ENCODE peak calls at places on chromosome 1, in six cellular contexts. Y is A549, Q is HepG2, W is K562, M is endothelial cell of umbilical vein, T is GM12878. B is an unnamed sample.

GRCh38 chr1:61322008-61322744 is 239.8 kb downstream of the NFIA start:
- DNase-seq in Y (no peak), Q (no peak), W (no peak), M (no peak), T (no peak), B (no peak)

GRCh38 chr1:109802136-109802900 is 38.6 kb upstream of the EPS8L3 start:
- DNase-seq in Y (no peak), Q (no peak), W (no peak), M (no peak), T (no peak), B (no peak)

GRCh38 chr1:7847599-7847998 is 5.3 kb downstream of the UTS2 start:
- DNase-seq in Y (no peak), Q (no peak), W (no peak), M (no peak), T (no peak), B (no peak)

GRCh38 chr1:222240536-222241181 is 307.2 kb downstream of the HHIPL2 start:
- DNase-seq in Y (no peak), Q (no peak), W (peak), M (no peak), T (no peak), B (no peak)

GRCh38 chr1:212290608-212291007 is 5.4 kb downstream of the PPP2R5A start:
- DNase-seq in Y (no peak), Q (peak), W (no peak), M (peak), T (no peak), B (no peak)

GRCh38 chr1:209291715-209292114 is 291.8 kb upstream of the CAMK1G start:
- DNase-seq in Y (no peak), Q (no peak), W (no peak), M (no peak), T (no peak), B (peak)

GRCh38 chr1:201697174-201697573 is 131.8 kb upstream of the IPO9 start:
- DNase-seq in Y (no peak), Q (no peak), W (no peak), M (no peak), T (no peak), B (no peak)

GRCh38 chr1:242452573-242452972 is 71.9 kb downstream of the PLD5 start:
- DNase-seq in Y (no peak), Q (no peak), W (no peak), M (no peak), T (no peak), B (no peak)

GRCh38 chr1:3029991-3030662 is 8.9 kb downstream of the ACTRT2 start:
- DNase-seq in Y (no peak), Q (no peak), W (no peak), M (no peak), T (no peak), B (no peak)

GRCh38 chr1:180610556-180611015 is 21.2 kb upstream of the XPR1 start:
- DNase-seq in Y (no peak), Q (no peak), W (peak), M (no peak), T (no peak), B (no peak)

GRCh38 chr1:112876315-112876714 is 79.7 kb downstream of the SLC16A1 start:
- DNase-seq in Y (no peak), Q (no peak), W (no peak), M (no peak), T (no peak), B (no peak)

GRCh38 chr1:210342986-210343780 is 14.5 kb downstream of the HHAT start:
- DNase-seq in Y (no peak), Q (no peak), W (no peak), M (peak), T (peak), B (peak)

GRCh38 chr1:93925206-93925605 is 16.0 kb upstream of the GCLM start:
- DNase-seq in Y (no peak), Q (no peak), W (no peak), M (no peak), T (no peak), B (no peak)

GRCh38 chr1:10251325-10252103 is 41.1 kb downstream of the KIF1B start:
- DNase-seq in Y (no peak), Q (no peak), W (no peak), M (no peak), T (no peak), B (no peak)

GRCh38 chr1:31746687-31747086 is 17.5 kb downstream of the ADGRB2 start:
- DNase-seq in Y (no peak), Q (no peak), W (no peak), M (no peak), T (no peak), B (no peak)

GRCh38 chr1:175555266-175555665 is 188.1 kb downstream of the TNR start:
- DNase-seq in Y (no peak), Q (no peak), W (no peak), M (peak), T (no peak), B (no peak)

GRCh38 chr1:221868894-221869293 is 127.0 kb upstream of the DUSP10 start:
- DNase-seq in Y (peak), Q (no peak), W (no peak), M (peak), T (no peak), B (no peak)

GRCh38 chr1:64082459-64082858 is 121.0 kb upstream of the UBE2U start:
- DNase-seq in Y (no peak), Q (no peak), W (no peak), M (no peak), T (no peak), B (peak)

GRCh38 chr1:64242895-64243756 is 39.7 kb downstream of the UBE2U start:
- DNase-seq in Y (no peak), Q (peak), W (no peak), M (peak), T (no peak), B (peak)

GRCh38 chr1:98739762-98740161 is 78.2 kb downstream of the SNX7 start:
- DNase-seq in Y (no peak), Q (no peak), W (no peak), M (no peak), T (no peak), B (no peak)

GRCh38 chr1:208088319-208088718 is 155.9 kb downstream of the PLXNA2 start:
- DNase-seq in Y (no peak), Q (no peak), W (no peak), M (no peak), T (no peak), B (no peak)

GRCh38 chr1:39187276-39188046 is 17.0 kb upstream of the MACF1 start:
- DNase-seq in Y (no peak), Q (no peak), W (no peak), M (no peak), T (no peak), B (no peak)

GRCh38 chr1:231413749-231414082 is 8.4 kb downstream of the EGLN1 start:
- DNase-seq in Y (no peak), Q (no peak), W (no peak), M (no peak), T (no peak), B (no peak)

GRCh38 chr1:20361805-20362381 is 71.2 kb downstream of the VWA5B1 start:
- DNase-seq in Y (peak), Q (peak), W (peak), M (peak), T (no peak), B (peak)

GRCh38 chr1:6127587-6128163 is 52.4 kb downstream of the CHD5 start:
- DNase-seq in Y (peak), Q (no peak), W (peak), M (peak), T (no peak), B (peak)

GRCh38 chr1:241235236-241235897 is 121.6 kb downstream of the RGS7 start:
- DNase-seq in Y (no peak), Q (no peak), W (no peak), M (no peak), T (no peak), B (no peak)

GRCh38 chr1:25787477-25788043 is 12.4 kb upstream of the SELENON start:
- DNase-seq in Y (no peak), Q (no peak), W (no peak), M (no peak), T (no peak), B (no peak)

GRCh38 chr1:224616761-224617409 is 768 bp downstream of the CNIH3 start:
- DNase-seq in Y (no peak), Q (no peak), W (no peak), M (no peak), T (no peak), B (peak)

GRCh38 chr1:79760521-79760920 is 754.0 kb upstream of the ADGRL4 start:
- DNase-seq in Y (no peak), Q (no peak), W (no peak), M (no peak), T (no peak), B (no peak)

GRCh38 chr1:198118136-198118535 is 38.7 kb upstream of the NEK7 start:
- DNase-seq in Y (no peak), Q (no peak), W (no peak), M (peak), T (no peak), B (no peak)

GRCh38 chr1:198232407-198232806 is 75.6 kb downstream of the NEK7 start:
- DNase-seq in Y (no peak), Q (no peak), W (no peak), M (no peak), T (no peak), B (no peak)

GRCh38 chr1:70290248-70290647 is 64.3 kb downstream of the ANKRD13C start:
- DNase-seq in Y (no peak), Q (no peak), W (no peak), M (peak), T (no peak), B (no peak)

GRCh38 chr1:8439015-8439702 is 121.2 kb downstream of the SLC45A1 start:
- DNase-seq in Y (no peak), Q (peak), W (peak), M (peak), T (no peak), B (peak)

GRCh38 chr1:212607206-212607923 is 1.2 kb upstream of the ATF3 start:
- DNase-seq in Y (no peak), Q (no peak), W (no peak), M (peak), T (no peak), B (peak)

GRCh38 chr1:12617901-12618660 is at the start of gene DHRS3:
- DNase-seq in Y (peak), Q (peak), W (peak), M (peak), T (no peak), B (peak)
- TF ChIP-seq POLR2A in Y (peak), Q (peak), W (peak), M (no peak), T (peak), B (peak)

DNA sequence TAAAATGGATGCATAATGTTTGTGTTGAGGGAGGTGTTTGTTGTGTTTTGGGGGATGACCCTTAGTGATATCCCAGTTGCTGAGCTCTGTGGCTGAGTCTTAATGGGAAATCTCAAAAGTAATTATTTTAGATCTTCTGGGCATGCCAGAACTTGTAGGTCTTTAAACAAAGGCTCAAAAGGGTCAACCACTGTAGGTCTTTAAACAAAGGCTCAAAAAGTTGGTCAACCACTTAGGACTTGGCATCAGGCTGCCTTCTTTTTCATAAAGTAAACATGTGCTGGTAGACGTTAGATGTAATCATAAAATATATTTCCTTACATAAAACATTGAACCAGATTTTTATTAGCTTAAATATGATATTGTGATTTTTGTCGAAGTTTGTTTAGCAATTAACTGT is 78.1 kb downstream of the CDC14A start:
- DNase-seq in Y (no peak), Q (no peak), W (no peak), M (peak), T (no peak), B (no peak)
- TF ChIP-seq MYC in Y (no peak), Q (no peak), W (no peak), M (no peak), T (no peak), B (no peak)

GRCh38 chr1:46246548-46247432 is 773 bp upstream of the RAD54L start:
- DNase-seq in Y (peak), Q (no peak), W (peak), M (no peak), T (no peak), B (peak)

GRCh38 chr1:46244656-46245371 is 2.7 kb upstream of the RAD54L start:
- DNase-seq in Y (peak), Q (no peak), W (peak), M (peak), T (no peak), B (peak)

GRCh38 chr1:46242918-46243317 is 4.6 kb upstream of the RAD54L start:
- DNase-seq in Y (no peak), Q (no peak), W (no peak), M (no peak), T (no peak), B (no peak)

GRCh38 chr1:46247433-46248121 is at the start of gene RAD54L:
- DNase-seq in Y (peak), Q (peak), W (peak), M (peak), T (peak), B (peak)

GRCh38 chr1:46248122-46248920 is 758 bp downstream of the RAD54L start:
- DNase-seq in Y (peak), Q (peak), W (peak), M (peak), T (no peak), B (peak)
- TF ChIP-seq MAX in Y (no peak), Q (no peak), W (no peak), M (no peak), T (no peak), B (no peak)

GRCh38 chr1:96372881-96373280 is 348.7 kb upstream of the PTBP2 start:
- DNase-seq in Y (no peak), Q (no peak), W (no peak), M (no peak), T (no peak), B (no peak)
- TF ChIP-seq POLR2A in Y (no peak), Q (no peak), W (no peak), M (no peak), T (no peak), B (no peak)